ENCODE peak calls at places on chromosomes 3 and 15, in four cellular contexts. U is AG04450, Z is bronchial epithelial cell, L is cardiac fibroblast. J is an unnamed sample.

GRCh38 chr15:70127288-70127746 is 29.6 kb upstream of the TLE3 start:
- DNase-seq in Z (no peak), U (no peak), L (peak; percentile 57), J (no peak)

GRCh38 chr15:57792729-57793449 is 86.4 kb downstream of the POLR2M start:
- DNase-seq in U (no peak), L (no peak), Z (peak; percentile 75), J (peak; percentile 22)

GRCh38 chr15:89740137-89740536 is 10.9 kb downstream of the MESP1 start:
- DNase-seq in L (peak; percentile 83), U (peak; percentile 53), Z (peak; percentile 71), J (peak; percentile 70)

GRCh38 chr3:44511238-44511567 is 33.7 kb upstream of the ZNF445 start:
- DNase-seq in Z (no peak), U (no peak), L (no peak), J (no peak)

GRCh38 chr3:46715507-46716175 is 2.0 kb downstream of the PRSS50 start:
- DNase-seq in Z (no peak), U (no peak), L (no peak), J (no peak)

GRCh38 chr15:24954783-24955548 is at the start of the genes SNRPN and SNURF:
- DNase-seq in U (peak; percentile 38), Z (peak; percentile 50), L (peak; percentile 78), J (peak; percentile 77)

GRCh38 chr15:81163961-81164800 is 30.1 kb downstream of the CFAP161 start:
- DNase-seq in U (peak; percentile 90), Z (peak; percentile 45), L (peak; percentile 77), J (no peak)

GRCh38 chr15:82129144-82129692 is 83.4 kb upstream of the MEX3B start:
- DNase-seq in U (no peak), Z (no peak), L (no peak), J (no peak)

GRCh38 chr3:38331257-38332022 is 15.1 kb upstream of the XYLB start:
- DNase-seq in Z (no peak), L (no peak), U (no peak), J (no peak)

GRCh38 chr15:45249125-45249780 is 2.8 kb upstream of the SLC28A2 start:
- DNase-seq in U (no peak), L (no peak), Z (no peak), J (no peak)

GRCh38 chr3:121477589-121477988 is 68.2 kb downstream of the POLQ start:
- DNase-seq in L (peak; percentile 70), Z (no peak), U (peak; percentile 29), J (no peak)

GRCh38 chr3:82130056-82130455 is 368.6 kb upstream of the GBE1 start:
- DNase-seq in Z (no peak), L (no peak), U (no peak), J (no peak)

GRCh38 chr3:156718622-156719300 is 44.4 kb downstream of the TIPARP start:
- DNase-seq in U (no peak), Z (no peak), L (peak; percentile 36), J (no peak)

GRCh38 chr3:50671331-50671730 is 3.4 kb upstream of the DOCK3 start:
- DNase-seq in Z (peak; percentile 55), L (peak; percentile 72), U (peak; percentile 20), J (no peak)

GRCh38 chr3:122959339-122959738 is 68.2 kb downstream of the SEMA5B start:
- DNase-seq in L (no peak), Z (no peak), U (no peak), J (no peak)

GRCh38 chr3:134496481-134497071 is 10.7 kb downstream of the CEP63 start:
- DNase-seq in Z (peak; percentile 33), U (no peak), L (no peak), J (no peak)
- TF ChIP-seq CTCF in Z (no peak), U (no peak), L (no peak), J (no peak)

GRCh38 chr3:88057650-88058321 is 1.0 kb downstream of the CGGBP1 start:
- DNase-seq in U (no peak), Z (peak; percentile 15), L (peak; percentile 51), J (no peak)
- TF ChIP-seq CTCF in U (peak; percentile 38), Z (no peak), L (peak; percentile 29), J (no peak)

GRCh38 chr3:184718431-184718830 is 6.6 kb upstream of the MAGEF1 start:
- DNase-seq in U (no peak), Z (no peak), L (no peak), J (no peak)
- TF ChIP-seq CTCF in U (no peak), Z (no peak), L (no peak), J (no peak)

GRCh38 chr3:142904639-142905441 is 16.0 kb upstream of the PCOLCE2 start:
- DNase-seq in L (peak; percentile 23), U (no peak), Z (peak; percentile 59), J (no peak)
- TF ChIP-seq CTCF in L (peak; percentile 22), U (no peak), Z (peak; percentile 11), J (no peak)

GRCh38 chr3:136280961-136281360 is 30.8 kb downstream of the PCCB start:
- DNase-seq in U (no peak), Z (no peak), L (no peak), J (no peak)

GRCh38 chr3:136279092-136279491 is 29.0 kb downstream of the PCCB start:
- DNase-seq in L (no peak), U (no peak), Z (no peak), J (no peak)

GRCh38 chr3:136277115-136277514 is 27.0 kb downstream of the PCCB start:
- DNase-seq in L (no peak), Z (no peak), U (no peak), J (no peak)

GRCh38 chr3:136277634-136278033 is 27.5 kb downstream of the PCCB start:
- DNase-seq in U (no peak), Z (no peak), L (no peak), J (no peak)

GRCh38 chr3:136276049-136276755 is 26.1 kb downstream of the PCCB start:
- DNase-seq in Z (peak; percentile 79), L (no peak), U (no peak), J (no peak)
- TF ChIP-seq CTCF in Z (peak; percentile 33), L (peak; percentile 8), U (peak; percentile 25), J (no peak)

GRCh38 chr3:19946832-19947548 is at the start of gene RAB5A:
- DNase-seq in L (peak; percentile 99), U (peak; percentile 95), Z (peak; percentile 93), J (peak; percentile 94)
- TF ChIP-seq CTCF in L (no peak), U (no peak), Z (no peak), J (no peak)

GRCh38 chr3:39383913-39384664 is 919 bp downstream of the SLC25A38 start:
- DNase-seq in L (peak; percentile 95), Z (peak; percentile 80), U (peak; percentile 67), J (peak; percentile 98)
- TF ChIP-seq CTCF in L (no peak), Z (no peak), U (no peak), J (no peak)

DNA sequence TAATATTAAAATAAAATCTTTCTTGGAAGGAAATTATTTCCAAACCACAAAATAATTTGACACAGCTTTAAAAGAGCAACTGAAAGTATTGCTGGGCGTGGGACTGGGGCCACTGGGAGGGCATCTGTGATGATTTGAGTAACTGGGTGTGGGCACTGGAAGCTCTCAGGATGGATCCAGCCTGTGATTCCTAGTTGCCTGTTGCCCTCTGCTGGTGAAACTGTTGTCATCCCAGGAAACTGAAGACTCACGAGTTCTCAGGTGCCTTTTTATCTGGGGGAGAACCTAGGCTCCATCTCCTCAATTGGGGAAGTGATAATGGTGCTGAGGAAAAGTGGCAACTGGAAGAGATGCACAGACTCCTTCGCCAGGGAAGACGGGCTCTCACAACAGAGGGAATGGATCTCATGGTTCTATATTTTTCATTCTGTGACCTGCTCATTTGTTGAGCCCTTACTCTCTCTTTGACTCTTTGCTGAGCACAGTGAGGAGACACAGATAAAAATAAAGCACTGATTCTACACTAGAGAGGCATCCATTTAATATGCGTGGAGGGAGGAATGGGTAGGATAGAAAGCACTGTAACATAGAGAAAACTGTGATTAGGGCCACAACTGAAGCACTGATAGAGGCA is 61.6 kb downstream of the TPRG1 start:
- DNase-seq in Z (peak; percentile 72), U (peak; percentile 23), L (peak; percentile 78), J (peak; percentile 54)
- TF ChIP-seq CTCF in Z (peak; percentile 87), U (peak; percentile 81), L (peak; percentile 74), J (peak; percentile 61)

DNA sequence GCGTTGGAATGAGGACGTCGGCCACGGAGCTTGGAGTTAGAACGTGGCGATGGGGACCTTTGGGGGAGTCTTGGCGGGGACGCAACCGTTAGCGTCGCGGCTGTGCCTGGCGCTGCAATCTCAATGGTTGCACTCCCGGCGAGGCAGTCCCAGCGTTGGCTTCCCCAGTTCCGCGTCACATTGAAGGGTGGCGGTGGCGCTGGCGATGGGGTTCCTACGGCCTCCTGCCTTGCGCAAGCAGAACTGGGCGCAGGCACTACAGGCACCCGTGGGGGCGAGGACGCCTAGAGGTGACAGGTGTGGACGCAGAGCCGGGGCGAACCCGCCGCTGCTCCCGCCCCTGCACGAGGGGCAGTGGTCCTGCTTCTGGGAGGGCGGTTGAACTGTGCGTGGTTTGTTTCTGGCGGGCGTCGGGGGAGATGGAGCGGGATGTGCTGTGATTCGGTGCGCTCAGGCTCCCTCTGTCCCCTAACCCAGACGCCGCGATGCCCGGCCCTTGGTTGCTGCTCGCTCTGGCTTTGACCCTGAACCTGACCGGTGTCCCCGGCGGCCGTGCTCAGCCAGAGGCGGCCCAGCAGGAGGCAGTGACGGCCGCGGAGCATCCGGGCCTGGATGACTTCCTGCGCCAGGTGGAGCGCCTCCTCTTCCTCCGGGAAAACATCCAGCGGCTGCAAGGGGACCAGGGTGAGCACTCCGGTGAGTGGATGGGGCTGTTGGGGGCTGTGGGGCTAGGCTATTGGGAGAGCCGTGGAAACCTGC is 991 bp downstream of the TRH start:
- DNase-seq in L (no peak), Z (no peak), U (no peak), J (peak; percentile 61)
- TF ChIP-seq CTCF in L (no peak), Z (no peak), U (no peak), J (no peak)

DNA sequence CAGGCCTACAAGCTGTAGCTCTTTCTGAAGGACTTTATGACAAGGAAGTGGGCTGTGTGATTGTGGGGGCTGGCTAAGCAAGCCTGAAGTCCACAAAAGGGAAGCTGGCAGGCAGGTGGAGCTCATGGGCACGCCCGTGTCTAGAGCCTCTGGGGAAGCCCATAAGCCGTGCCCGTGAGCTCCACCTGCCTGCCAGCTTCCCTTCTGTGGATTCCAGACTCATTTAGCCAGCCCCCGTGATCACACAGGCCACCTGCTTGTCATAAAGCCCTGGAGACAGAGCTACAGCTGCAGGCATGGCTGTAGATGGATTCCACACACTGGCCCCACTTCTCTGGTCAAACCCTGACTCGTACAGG is 15.2 kb downstream of the EFCC1 start:
- DNase-seq in U (no peak), L (no peak), Z (peak; percentile 29), J (no peak)
- TF ChIP-seq CTCF in U (no peak), L (no peak), Z (peak; percentile 56), J (no peak)

J was measured in nephron progenitor cell.